ENCODE peak calls at places on chromosomes 11 and 22, in five cellular contexts. One of them, this sample, is unnamed.

GRCh38 chr11:7449196-7449840 is 36.0 kb upstream of the OLFML1 start:
- DNase-seq in T-cell: no peak
- DNase-seq in NCI-H345: no peak
- DNase-seq in LoVo: peak; percentile 4
- DNase-seq in colonic mucosa: no peak
- DNase-seq in this sample: no peak

GRCh38 chr11:120830092-120830491 is 193.8 kb upstream of the TBCEL start:
- DNase-seq in T-cell: no peak
- DNase-seq in NCI-H345: no peak
- DNase-seq in LoVo: no peak
- DNase-seq in colonic mucosa: no peak
- DNase-seq in this sample: no peak

GRCh38 chr22:27391092-27391770 is 410.3 kb downstream of the MN1 start:
- DNase-seq in T-cell: no peak
- DNase-seq in NCI-H345: no peak
- DNase-seq in LoVo: no peak
- DNase-seq in colonic mucosa: no peak
- DNase-seq in this sample: no peak

GRCh38 chr11:30457045-30457444 is 129.1 kb downstream of the MPPED2 start:
- DNase-seq in T-cell: no peak
- DNase-seq in NCI-H345: no peak
- DNase-seq in LoVo: no peak
- DNase-seq in colonic mucosa: no peak
- DNase-seq in this sample: no peak

GRCh38 chr11:34509336-34509902 is 4.2 kb downstream of the ELF5 start:
- DNase-seq in T-cell: no peak
- DNase-seq in NCI-H345: no peak
- DNase-seq in LoVo: no peak
- DNase-seq in colonic mucosa: no peak
- DNase-seq in this sample: no peak

GRCh38 chr22:44151661-44152060 is 29.1 kb upstream of the PARVG start:
- DNase-seq in T-cell: no peak
- DNase-seq in NCI-H345: no peak
- DNase-seq in LoVo: peak; percentile 2
- DNase-seq in colonic mucosa: no peak
- DNase-seq in this sample: no peak

GRCh38 chr11:19892387-19892786 is 179.8 kb downstream of the NAV2 start:
- DNase-seq in T-cell: no peak
- DNase-seq in NCI-H345: no peak
- DNase-seq in LoVo: no peak
- DNase-seq in colonic mucosa: no peak
- DNase-seq in this sample: no peak

GRCh38 chr22:40982482-40983385 is 31.6 kb downstream of the RBX1 start:
- DNase-seq in T-cell: no peak
- DNase-seq in NCI-H345: no peak
- DNase-seq in LoVo: no peak
- DNase-seq in colonic mucosa: no peak
- DNase-seq in this sample: no peak

GRCh38 chr22:38549106-38549884 is 20.7 kb downstream of the DMC1 start:
- DNase-seq in T-cell: no peak
- DNase-seq in NCI-H345: no peak
- DNase-seq in LoVo: no peak
- DNase-seq in colonic mucosa: no peak
- DNase-seq in this sample: no peak

GRCh38 chr11:62256281-62256680 is 13.7 kb upstream of the SCGB2A2 start:
- DNase-seq in T-cell: no peak
- DNase-seq in NCI-H345: no peak
- DNase-seq in LoVo: no peak
- DNase-seq in colonic mucosa: no peak
- DNase-seq in this sample: no peak

GRCh38 chr11:10529279-10529678 is 11.7 kb downstream of the RNF141 start:
- DNase-seq in T-cell: no peak
- DNase-seq in NCI-H345: no peak
- DNase-seq in LoVo: no peak
- DNase-seq in colonic mucosa: no peak
- DNase-seq in this sample: no peak

GRCh38 chr11:17161515-17161914 is 46.3 kb downstream of the PIK3C2A start:
- DNase-seq in T-cell: no peak
- DNase-seq in NCI-H345: no peak
- DNase-seq in LoVo: no peak
- DNase-seq in colonic mucosa: no peak
- DNase-seq in this sample: no peak

GRCh38 chr11:121485221-121485620 is 32.5 kb upstream of the SORL1-AS1 start:
- DNase-seq in T-cell: no peak
- DNase-seq in NCI-H345: no peak
- DNase-seq in LoVo: no peak
- DNase-seq in colonic mucosa: no peak
- DNase-seq in this sample: no peak

GRCh38 chr11:17822021-17822781 is 87.6 kb downstream of the KCNC1 start:
- DNase-seq in T-cell: no peak
- DNase-seq in NCI-H345: no peak
- DNase-seq in LoVo: no peak
- DNase-seq in colonic mucosa: no peak
- DNase-seq in this sample: no peak

This sample was measured in A549.